ENCODE peak calls at places on chromosomes 12 and 14, in ten cellular contexts. E, U, R, F, J, O, G, I, H and C are unnamed samples.

GRCh38 chr14:57389646-57390036 is 745 bp upstream of the NAA30 start:
- DNase-seq in F (no peak), U (peak; percentile 13), H (no peak), I (no peak), G (no peak), J (no peak), R (peak; percentile 1), E (peak; percentile 13), O (no peak), C (no peak)

GRCh38 chr14:59150990-59151389 is 37.5 kb upstream of the DAAM1 start:
- DNase-seq in I (no peak), J (no peak), R (no peak), U (no peak), O (no peak), G (no peak), E (no peak), H (no peak), F (no peak), C (no peak)

GRCh38 chr12:55930771-55931316 is at the start of gene DGKA:
- DNase-seq in U (peak; percentile 73), R (peak; percentile 74), F (no peak), H (no peak), O (peak; percentile 54), J (no peak), E (peak; percentile 53), G (peak; percentile 69), I (peak; percentile 45), C (no peak)

GRCh38 chr12:109999983-110000505 is 814 bp downstream of the ANKRD13A start:
- DNase-seq in O (peak; percentile 66), U (peak; percentile 37), E (no peak), G (no peak), J (no peak), I (peak; percentile 35), F (no peak), R (no peak), H (no peak), C (no peak)

GRCh38 chr12:113002155-113002554 is 23.8 kb downstream of the OAS2 start:
- DNase-seq in R (no peak), G (peak; percentile 53), E (no peak), J (no peak), U (no peak), H (peak; percentile 8), O (no peak), I (no peak), F (no peak), C (no peak)

GRCh38 chr14:64979336-64980074 is 7.2 kb upstream of the FNTB start:
- DNase-seq in O (no peak), G (peak; percentile 45), H (no peak), R (no peak), E (no peak), I (no peak), U (no peak), F (no peak), J (no peak), C (no peak)

GRCh38 chr14:91387135-91387849 is 30.3 kb downstream of the CCDC88C start:
- DNase-seq in E (no peak), H (no peak), G (no peak), F (no peak), U (no peak), I (no peak), R (no peak), O (no peak), J (no peak), C (no peak)

GRCh38 chr14:77615231-77616132 is 955 bp downstream of the SPTLC2 start:
- DNase-seq in E (no peak), O (no peak), R (peak; percentile 43), F (no peak), H (no peak), I (no peak), J (no peak), G (no peak), U (peak; percentile 26), C (no peak)

GRCh38 chr12:113961921-113962710 is 4.0 kb downstream of the RBM19 start:
- DNase-seq in G (peak; percentile 18), U (no peak), J (no peak), H (no peak), R (no peak), E (peak; percentile 71), I (no peak), F (no peak), O (no peak), C (no peak)

GRCh38 chr12:92927055-92927435 is 2.0 kb downstream of the EEA1 start:
- DNase-seq in E (peak; percentile 44), U (no peak), R (peak; percentile 25), J (no peak), G (peak; percentile 59), F (no peak), O (no peak), H (no peak), I (no peak), C (peak; percentile 9)

GRCh38 chr12:57145460-57146059 is 1.9 kb downstream of the LRP1-AS start:
- DNase-seq in H (no peak), J (no peak), I (no peak), R (no peak), O (no peak), G (no peak), E (no peak), U (no peak), F (no peak), C (no peak)

GRCh38 chr14:68250950-68251765 is 431.6 kb downstream of the RAD51B start:
- DNase-seq in I (no peak), O (no peak), G (no peak), F (no peak), J (no peak), U (no peak), H (no peak), R (no peak), E (no peak), C (no peak)

GRCh38 chr14:104604461-104605449 is at the start of gene TMEM179:
- DNase-seq in G (no peak), O (peak; percentile 68), E (no peak), I (no peak), H (peak; percentile 73), J (peak; percentile 87), F (peak; percentile 15), U (no peak), R (peak; percentile 76), C (no peak)

GRCh38 chr14:94498215-94498614 is 11.1 kb downstream of the SERPINA12 start:
- DNase-seq in U (no peak), G (no peak), O (no peak), H (no peak), E (no peak), I (no peak), J (no peak), R (no peak), F (no peak), C (no peak)
- TF ChIP-seq CTCF in U (no peak), G (no peak), O (no peak), H (no peak), E (no peak), I (no peak), J (no peak), R (no peak), F (no peak), C (no peak)

GRCh38 chr14:96091149-96091693 is 52.1 kb downstream of the C14orf132 start:
- DNase-seq in U (no peak), F (no peak), J (peak; percentile 42), I (no peak), G (no peak), R (peak; percentile 59), H (peak; percentile 73), E (no peak), O (no peak), C (no peak)

GRCh38 chr14:96091941-96092411 is 52.8 kb downstream of the C14orf132 start:
- DNase-seq in R (no peak), F (no peak), J (peak; percentile 47), E (no peak), O (no peak), H (no peak), G (no peak), I (no peak), U (no peak), C (no peak)

GRCh38 chr14:96088911-96089310 is 49.7 kb downstream of the C14orf132 start:
- DNase-seq in E (no peak), U (no peak), O (no peak), G (no peak), H (no peak), R (no peak), J (no peak), I (no peak), F (no peak), C (no peak)

GRCh38 chr14:96089401-96089800 is 50.2 kb downstream of the C14orf132 start:
- DNase-seq in R (no peak), J (no peak), G (no peak), I (no peak), U (no peak), E (no peak), O (no peak), F (no peak), H (no peak), C (no peak)

GRCh38 chr14:96090441-96091148 is 51.4 kb downstream of the C14orf132 start:
- DNase-seq in G (no peak), O (peak; percentile 72), H (no peak), F (no peak), J (peak; percentile 46), I (no peak), U (peak; percentile 34), E (no peak), R (peak; percentile 83), C (peak; percentile 32)
- TF ChIP-seq EP300 in G (no peak), O (no peak), H (no peak), F (no peak), J (no peak), I (no peak), U (no peak), E (no peak), R (peak; percentile 76), C (no peak)

DNA sequence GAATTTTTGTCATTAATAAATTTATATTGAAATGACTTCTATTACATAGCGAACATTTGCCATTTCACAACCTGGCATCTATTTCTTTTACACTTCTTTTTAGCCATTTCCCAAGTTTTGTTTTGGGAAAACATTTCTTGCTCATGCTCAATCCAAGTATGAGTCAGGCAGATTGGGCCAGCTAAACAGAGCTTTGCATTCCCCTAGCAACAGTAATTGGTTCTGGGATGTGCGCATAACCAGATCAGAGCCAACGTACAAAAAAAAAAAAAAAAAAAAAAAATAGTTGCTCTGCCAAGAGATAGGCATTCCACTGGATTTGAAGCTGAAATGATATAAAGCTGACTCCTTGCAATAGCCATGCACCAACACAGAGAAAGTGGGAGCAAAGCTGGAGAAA is 37.6 kb downstream of the PLCZ1 start:
- DNase-seq in J (no peak), U (no peak), E (no peak), O (no peak), R (peak; percentile 1), I (no peak), H (no peak), F (no peak), G (no peak), C (no peak)
- TF ChIP-seq CTCF in J (no peak), U (no peak), E (no peak), O (no peak), R (no peak), I (no peak), H (no peak), F (no peak), G (no peak), C (no peak)

GRCh38 chr12:47900480-47901129 is 4.2 kb downstream of the VDR start:
- DNase-seq in J (no peak), G (peak; percentile 63), E (no peak), U (peak; percentile 65), I (peak; percentile 44), F (no peak), H (no peak), O (no peak), R (no peak), C (no peak)
- TF ChIP-seq EP300 in J (no peak), G (no peak), E (no peak), U (no peak), I (no peak), F (no peak), H (no peak), O (no peak), R (no peak), C (no peak)